ENCODE peak calls at places on chromosomes 12 and 14, in five cellular contexts. I is right lobe of liver; G is CD4-positive, CD25-positive, alpha-beta regulatory T cell; U is left ventricle myocardium inferior; Y is PC-9. R is an unnamed sample.

GRCh38 chr12:109553471-109553870 is 19.8 kb downstream of the MMAB start:
- DNase-seq in G (no peak), I (peak), Y (no peak), U (no peak), R (no peak)

GRCh38 chr14:32809255-32809654 is 129.4 kb upstream of the NPAS3 start:
- DNase-seq in G (no peak), Y (no peak), U (no peak), I (no peak), R (no peak)

GRCh38 chr12:110790301-110790700 is 47.6 kb upstream of the PPP1CC start:
- DNase-seq in I (no peak), U (no peak), G (no peak), Y (no peak), R (peak)

GRCh38 chr14:72094844-72095582 is 162.8 kb downstream of the RGS6 start:
- DNase-seq in Y (no peak), U (no peak), G (no peak), I (no peak), R (no peak)

GRCh38 chr12:128557231-128557630 is 266.5 kb downstream of the SLC15A4 start:
- DNase-seq in U (no peak), G (no peak), Y (no peak), I (no peak), R (no peak)

GRCh38 chr12:121794532-121795028 is 1.1 kb upstream of the RHOF start:
- DNase-seq in G (no peak), I (peak), Y (no peak), U (no peak), R (peak)

GRCh38 chr12:31874961-31875608 is 84.1 kb upstream of the RESF1 start:
- DNase-seq in Y (peak), I (peak), G (peak), U (peak), R (no peak)

GRCh38 chr14:74105381-74105780 is 20.6 kb downstream of the LIN52 start:
- DNase-seq in U (no peak), Y (no peak), G (no peak), I (no peak), R (peak)

GRCh38 chr12:21773263-21773741 is 1.2 kb downstream of the KCNJ8 start:
- DNase-seq in I (peak), Y (no peak), U (peak), G (no peak), R (peak)

GRCh38 chr14:75877884-75878283 is 103.9 kb downstream of the TGFB3 start:
- DNase-seq in U (no peak), I (no peak), Y (no peak), G (no peak), R (no peak)

GRCh38 chr12:3061129-3061857 is 15.9 kb upstream of the TSPAN9 start:
- DNase-seq in I (no peak), U (no peak), G (no peak), Y (no peak), R (no peak)

GRCh38 chr12:40534828-40535227 is 157.4 kb upstream of the CNTN1 start:
- DNase-seq in U (no peak), G (no peak), Y (no peak), I (no peak), R (no peak)

GRCh38 chr12:40336573-40337199 is 111.9 kb downstream of the LRRK2 start:
- DNase-seq in G (no peak), Y (no peak), I (no peak), U (no peak), R (no peak)

GRCh38 chr12:84874125-84874824 is 38.3 kb downstream of the SLC6A15 start:
- DNase-seq in I (no peak), Y (no peak), G (peak), U (no peak), R (no peak)

GRCh38 chr12:127984386-127985055 is 282.4 kb upstream of the TMEM132C start:
- DNase-seq in Y (no peak), I (no peak), G (no peak), U (no peak), R (no peak)

GRCh38 chr12:76680940-76681339 is 83.0 kb upstream of the ZDHHC17 start:
- DNase-seq in G (no peak), Y (no peak), U (no peak), I (no peak), R (no peak)

GRCh38 chr14:32694795-32695449 is 243.8 kb upstream of the NPAS3 start:
- DNase-seq in Y (no peak), I (no peak), G (no peak), U (no peak), R (peak)

GRCh38 chr12:108693186-108693585 is 38.1 kb downstream of the CORO1C start:
- DNase-seq in U (no peak), G (no peak), Y (no peak), I (no peak), R (no peak)

GRCh38 chr12:238116-238515 is 24.2 kb upstream of the SLC6A12 start:
- DNase-seq in Y (no peak), I (no peak), G (no peak), U (no peak), R (no peak)

GRCh38 chr12:40224439-40225291 is at the start of gene LRRK2:
- DNase-seq in I (peak), Y (peak), U (peak), G (peak), R (peak)

GRCh38 chr12:6116481-6117021 is 7.9 kb downstream of the VWF start:
- DNase-seq in G (no peak), I (no peak), Y (peak), U (no peak), R (no peak)

GRCh38 chr14:90305176-90305601 is 26.6 kb downstream of the NRDE2 start:
- DNase-seq in Y (no peak), I (no peak), G (no peak), U (no peak), R (no peak)

GRCh38 chr14:100827751-100828447 is 2.0 kb downstream of the MEG3 start:
- DNase-seq in G (no peak), Y (no peak), I (no peak), U (no peak), R (no peak)

GRCh38 chr14:89617471-89618291 is 200.6 kb upstream of the FOXN3 start:
- DNase-seq in Y (no peak), I (no peak), G (peak), U (no peak), R (peak)

GRCh38 chr12:95286713-95287112 is 69.1 kb downstream of the VEZT start:
- DNase-seq in U (no peak), Y (no peak), I (no peak), G (no peak), R (no peak)

GRCh38 chr14:75837151-75837787 is 144.5 kb downstream of the TGFB3 start:
- DNase-seq in Y (no peak), I (no peak), U (no peak), G (no peak), R (no peak)

GRCh38 chr12:64077922-64078321 is 144.2 kb downstream of the KICS2 start:
- DNase-seq in I (no peak), Y (no peak), U (no peak), G (no peak), R (no peak)

GRCh38 chr12:20212036-20212435 is 156.3 kb upstream of the PDE3A start:
- DNase-seq in G (no peak), I (no peak), Y (no peak), U (no peak), R (no peak)

GRCh38 chr12:75452675-75453330 is 27.8 kb upstream of the GLIPR1 start:
- DNase-seq in I (no peak), G (no peak), Y (no peak), U (no peak), R (no peak)

GRCh38 chr14:25394791-25395391 is 344.9 kb upstream of the STXBP6 start:
- DNase-seq in Y (no peak), I (no peak), U (no peak), G (no peak), R (no peak)

GRCh38 chr14:51219473-51220448 is 20.3 kb upstream of the TMX1 start:
- DNase-seq in U (no peak), I (no peak), G (no peak), Y (no peak), R (peak)

GRCh38 chr14:104967414-104968152 is 10.6 kb downstream of the AHNAK2 start:
- DNase-seq in G (no peak), Y (peak), I (peak), U (peak), R (no peak)

DNA sequence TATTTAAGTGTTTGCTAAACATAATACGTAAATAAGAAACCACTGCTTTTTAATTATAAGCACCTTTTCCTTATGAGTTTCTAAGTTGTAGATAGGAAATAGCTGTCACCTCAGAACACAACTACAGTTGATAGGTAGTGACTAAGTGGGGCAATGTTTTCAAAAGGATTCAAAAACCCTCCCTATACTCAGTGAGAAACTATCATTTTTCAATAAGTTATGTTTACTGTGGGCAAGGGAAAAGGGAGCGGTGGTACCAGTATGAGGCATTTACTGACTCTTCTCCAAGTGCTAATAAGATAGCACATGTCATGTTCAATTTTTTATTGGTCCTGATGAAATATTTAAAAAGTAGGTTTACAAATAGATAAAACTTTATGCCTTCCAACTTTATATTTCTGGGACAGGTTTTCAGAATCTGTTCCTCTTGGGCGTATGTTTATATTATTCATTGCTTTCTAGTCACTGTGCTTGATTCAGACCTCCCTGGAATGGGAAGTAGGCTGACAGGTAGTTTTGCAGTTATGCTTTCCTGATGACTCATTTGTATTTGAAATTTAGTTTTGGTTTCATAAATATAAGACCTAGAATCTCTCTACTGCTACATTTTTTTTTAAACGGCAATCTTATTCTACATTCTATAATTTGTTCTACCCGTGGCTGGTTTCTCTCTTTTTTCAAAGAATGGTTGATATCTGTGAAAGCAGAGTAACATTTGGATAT is 153.1 kb downstream of the TMEM117 start:
- DNase-seq in Y (no peak), G (no peak), U (no peak), I (no peak), R (no peak)
- H3K4me3 ChIP-seq in Y (no peak), G (no peak), U (no peak), I (no peak), R (no peak)

GRCh38 chr14:103896578-103896977 is 31.7 kb upstream of the TDRD9 start:
- DNase-seq in G (no peak), I (no peak), Y (no peak), U (no peak), R (no peak)

GRCh38 chr14:103898711-103899110 is 29.5 kb upstream of the TDRD9 start:
- DNase-seq in Y (no peak), G (no peak), I (no peak), U (no peak), R (no peak)

GRCh38 chr14:103898204-103898603 is 30.1 kb upstream of the TDRD9 start:
- DNase-seq in Y (no peak), I (no peak), U (no peak), G (no peak), R (no peak)

GRCh38 chr14:103899316-103899715 is 28.9 kb upstream of the TDRD9 start:
- DNase-seq in U (no peak), Y (no peak), I (no peak), G (no peak), R (no peak)

GRCh38 chr14:103897075-103897947 is 30.9 kb upstream of the TDRD9 start:
- DNase-seq in I (peak), Y (no peak), U (peak), G (no peak), R (no peak)
- H3K4me3 ChIP-seq in I (no peak), Y (no peak), U (no peak), G (no peak), R (no peak)

DNA sequence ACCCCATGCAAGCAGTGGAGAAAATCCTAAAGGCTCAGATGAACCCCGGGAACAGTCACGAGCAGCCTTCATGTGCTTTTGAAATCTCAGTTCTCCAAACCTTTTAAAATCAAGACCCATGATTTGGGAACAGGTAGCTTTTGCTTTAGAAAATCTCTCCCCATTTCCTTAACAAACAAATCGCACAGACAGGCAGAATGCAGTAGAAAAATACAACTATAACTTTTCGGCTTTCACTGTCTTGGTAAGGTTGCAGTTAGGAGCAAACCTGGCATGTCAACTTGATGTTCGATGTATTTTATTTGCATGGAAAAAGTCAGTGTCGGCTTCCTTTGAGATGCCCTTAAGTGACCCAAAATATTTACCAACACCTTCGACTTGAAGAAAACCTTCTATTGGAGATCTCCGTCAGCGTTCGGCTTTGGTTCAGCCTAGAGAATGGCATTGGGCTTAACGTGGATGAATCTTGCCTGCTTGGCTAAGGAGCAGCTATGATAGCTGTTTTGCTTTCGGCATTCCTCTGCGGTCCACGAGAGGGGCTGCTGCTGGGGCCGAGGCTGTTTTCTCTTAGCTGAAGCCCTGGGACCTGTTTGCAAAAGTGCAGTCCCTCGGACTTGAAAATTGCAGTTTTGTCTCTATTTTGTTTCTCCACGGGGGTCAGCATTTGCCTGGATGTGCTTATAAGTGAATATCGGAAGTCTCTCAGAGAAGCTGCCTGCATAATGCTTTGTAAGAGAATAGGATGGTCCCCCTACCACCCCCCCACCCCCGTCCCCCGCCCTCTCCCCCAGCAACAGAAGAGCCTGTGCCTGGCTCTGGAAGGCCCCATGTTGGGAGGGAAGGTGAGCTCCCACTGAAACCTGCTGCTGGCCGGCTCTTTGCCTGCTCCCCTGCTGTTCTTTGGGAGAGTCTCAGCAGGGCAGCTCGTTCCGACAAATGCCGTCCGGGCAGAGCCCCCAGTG is 122.8 kb downstream of the AACS start:
- DNase-seq in Y (no peak), G (no peak), I (no peak), U (no peak), R (no peak)
- H3K4me3 ChIP-seq in Y (no peak), G (no peak), I (no peak), U (peak), R (no peak)

GRCh38 chr14:93369393-93370266 is 22.6 kb downstream of the COX8C start:
- DNase-seq in U (no peak), Y (no peak), I (no peak), G (no peak), R (no peak)
- H3K4me3 ChIP-seq in U (no peak), Y (no peak), I (no peak), G (no peak), R (no peak)

DNA sequence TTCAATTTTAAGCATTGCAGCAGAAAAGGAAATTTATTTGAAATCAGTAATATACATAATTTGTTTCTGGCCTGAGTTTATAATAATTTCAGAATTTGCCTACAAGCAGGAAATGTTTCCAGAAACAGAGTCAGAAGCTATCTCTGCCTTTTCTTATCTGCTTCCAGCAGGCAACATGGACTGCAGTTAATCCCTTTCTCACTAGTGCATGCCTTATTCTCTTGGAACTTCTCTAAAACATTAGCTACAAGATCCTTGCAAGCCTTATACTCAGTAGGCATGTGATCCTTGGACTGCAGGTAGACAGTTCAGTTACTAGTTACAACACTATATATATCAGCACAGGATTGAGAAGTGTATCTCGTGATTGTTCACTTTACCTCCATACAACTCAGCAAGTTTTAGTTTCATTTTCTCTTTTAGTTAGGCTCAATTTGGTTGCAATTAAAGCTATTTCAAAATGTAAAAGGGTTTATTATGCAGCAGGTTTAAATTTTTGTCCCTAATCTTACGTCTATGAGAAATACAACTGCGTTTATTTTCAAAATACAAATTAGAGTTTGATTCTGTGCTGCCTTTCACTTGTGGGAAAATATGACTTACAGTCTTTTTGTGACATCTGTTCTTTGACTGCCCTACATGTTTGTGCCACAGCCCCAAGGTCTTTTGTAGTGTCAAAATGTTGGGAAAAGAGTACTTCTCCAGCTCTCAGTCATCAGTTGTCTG is 709.1 kb upstream of the FOXG1 start:
- DNase-seq in G (no peak), I (no peak), U (no peak), Y (no peak), R (no peak)
- H3K4me3 ChIP-seq in G (no peak), I (peak), U (peak), Y (peak), R (no peak)

GRCh38 chr12:28800129-28800528 is 348.9 kb upstream of the FAR2 start:
- DNase-seq in G (no peak), Y (no peak), U (no peak), I (no peak), R (no peak)
- H3K4me3 ChIP-seq in G (no peak), Y (no peak), U (no peak), I (no peak), R (no peak)

GRCh38 chr14:47675489-47676300 is at the start of gene MDGA2:
- DNase-seq in Y (no peak), G (no peak), I (peak), U (no peak), R (no peak)
- H3K4me3 ChIP-seq in Y (no peak), G (no peak), I (no peak), U (peak), R (no peak)

R was measured in HAP-1.